ENCODE peak calls at places on chromosomes 7 and 10, in four cellular contexts. M, I, W and L are unnamed samples.

GRCh38 chr10:90373911-90374310 is 483.9 kb downstream of the HTR7 start:
- DNase-seq in M (no peak), I (no peak), W (no peak), L (no peak)

GRCh38 chr7:16315280-16315679 is 106.1 kb downstream of the CRPPA start:
- DNase-seq in M (no peak), I (no peak), W (no peak), L (no peak)

GRCh38 chr7:26048663-26049062 is 103.3 kb upstream of the NFE2L3 start:
- DNase-seq in M (no peak), I (no peak), W (no peak), L (no peak)

GRCh38 chr10:784759-785538 is 95.5 kb upstream of the DIP2C start:
- DNase-seq in M (no peak), I (peak), W (peak), L (peak)

GRCh38 chr7:130160455-130160854 is 44.8 kb downstream of the TMEM209 start:
- DNase-seq in M (no peak), I (no peak), W (no peak), L (no peak)

GRCh38 chr7:15489383-15489782 is 72.4 kb downstream of the AGMO start:
- DNase-seq in M (no peak), I (no peak), W (no peak), L (no peak)

GRCh38 chr7:141563956-141564623 is 12.9 kb downstream of the AGK start:
- DNase-seq in M (no peak), I (no peak), W (no peak), L (no peak)

GRCh38 chr10:126061526-126061925 is 165.2 kb downstream of the FANK1 start:
- DNase-seq in M (no peak), I (no peak), W (no peak), L (no peak)

GRCh38 chr7:26648429-26649015 is 215.9 kb downstream of the SKAP2 start:
- DNase-seq in M (no peak), I (peak), W (no peak), L (peak)

GRCh38 chr7:15602236-15602635 is 40.4 kb upstream of the AGMO start:
- DNase-seq in M (no peak), I (peak), W (no peak), L (peak)

GRCh38 chr7:29508608-29509007 is 55.0 kb upstream of the PRR15 start:
- DNase-seq in M (no peak), I (no peak), W (no peak), L (no peak)

GRCh38 chr10:114631678-114632417 is 26.2 kb downstream of the ABLIM1 start:
- DNase-seq in M (no peak), I (peak), W (peak), L (no peak)

GRCh38 chr7:64611717-64612116 is 48.8 kb upstream of the ZNF680 start:
- DNase-seq in M (no peak), I (no peak), W (no peak), L (no peak)

GRCh38 chr7:112495820-112496462 is 15.2 kb downstream of the LSMEM1 start:
- DNase-seq in M (no peak), I (peak), W (peak), L (peak)

GRCh38 chr7:42350801-42351200 is 113.8 kb upstream of the GLI3 start:
- DNase-seq in M (no peak), I (peak), W (no peak), L (peak)

GRCh38 chr7:77727936-77728701 is 31.9 kb downstream of the RSBN1L start:
- DNase-seq in M (no peak), I (peak), W (no peak), L (peak)

GRCh38 chr7:33392143-33392542 is 262.8 kb downstream of the BBS9 start:
- DNase-seq in M (no peak), I (no peak), W (no peak), L (no peak)

GRCh38 chr7:39272676-39273075 is 293.5 kb upstream of the YAE1 start:
- DNase-seq in M (no peak), I (no peak), W (no peak), L (no peak)
- TF ChIP-seq CTCF in M (no peak), I (no peak), W (no peak), L (no peak)

DNA sequence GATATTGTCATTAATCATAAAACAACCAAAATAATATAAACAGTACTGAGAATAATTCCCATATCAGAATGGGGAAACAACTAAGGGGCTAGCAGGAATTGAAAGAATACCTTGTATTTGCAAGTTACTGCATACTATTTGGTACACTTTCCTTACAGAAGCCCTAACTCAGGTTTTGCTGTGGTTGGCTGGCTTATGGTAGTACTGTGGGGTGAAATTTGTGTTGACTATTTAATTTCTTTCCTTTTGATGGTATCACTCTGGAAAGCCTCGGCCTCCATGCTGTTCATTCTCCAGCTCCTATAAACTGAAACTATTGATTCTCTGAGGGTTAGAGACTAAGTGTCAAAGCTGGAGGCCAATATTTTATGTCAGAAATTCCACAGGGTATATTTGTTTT is 13.6 kb downstream of the SKIDA1 start:
- DNase-seq in M (no peak), I (peak), W (no peak), L (no peak)
- H3K4me3 ChIP-seq in M (no peak), I (no peak), W (no peak), L (no peak)

GRCh38 chr10:31320598-31321211 is 1.7 kb downstream of the ZEB1 start:
- DNase-seq in M (peak), I (peak), W (peak), L (peak)
- TF ChIP-seq CTCF in M (no peak), I (no peak), W (no peak), L (no peak)

DNA sequence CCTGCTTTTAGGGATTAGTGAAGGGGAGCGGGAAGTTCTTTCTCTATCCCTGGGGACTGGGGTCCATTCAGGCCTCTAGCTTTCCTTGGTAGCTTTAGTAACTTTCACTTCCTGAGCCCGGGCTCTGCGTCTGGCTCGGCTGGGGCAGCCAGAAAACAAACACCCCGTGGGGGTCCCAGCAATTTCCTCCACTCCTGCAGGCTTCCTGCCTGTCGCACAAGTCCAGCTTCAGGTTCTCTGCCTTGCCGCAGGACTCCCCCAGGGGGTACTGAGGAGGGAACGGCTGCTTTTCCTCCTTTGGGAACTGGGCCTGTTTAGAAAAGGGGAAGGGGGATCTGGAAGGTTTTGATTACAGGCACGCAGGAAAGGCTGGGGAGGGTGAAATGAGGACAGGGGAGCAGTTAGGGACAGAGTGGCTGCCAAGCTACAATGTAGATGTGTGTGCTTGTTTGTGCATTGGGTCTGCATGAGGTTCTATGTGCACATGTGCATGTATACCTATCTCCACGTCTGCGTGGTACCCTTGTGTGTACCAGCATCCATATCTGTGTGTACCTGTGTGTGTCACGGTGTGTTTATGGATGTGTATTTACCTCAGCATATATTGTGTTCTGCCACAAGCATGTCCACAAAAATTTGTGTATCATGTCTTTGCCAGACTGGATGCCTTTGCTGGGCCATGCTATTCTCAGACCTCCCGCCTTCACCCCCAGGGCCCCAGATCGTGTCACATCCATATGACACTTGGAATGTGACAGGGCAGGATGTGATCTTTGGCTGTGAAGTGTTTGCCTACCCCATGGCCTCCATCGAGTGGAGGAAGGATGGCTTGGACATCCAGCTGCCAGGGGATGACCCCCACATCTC is 2.0 kb downstream of the KAZALD1 start:
- DNase-seq in M (no peak), I (no peak), W (no peak), L (no peak)
- H3K4me3 ChIP-seq in M (no peak), I (no peak), W (no peak), L (no peak)